ENCODE peak calls at places on chromosomes 7 and 10, in seven cellular contexts. One of them, this sample, is unnamed.

GRCh38 chr10:24811906-24812305 is 88.2 kb upstream of the ARHGAP21 start:
- DNase-seq in GM13976: no peak
- DNase-seq in iris pigment epithelial cell: no peak
- DNase-seq in brain microvascular endothelial cell: no peak
- DNase-seq in stomach: no peak
- DNase-seq in activated naive CD4-positive, alpha-beta T cell: no peak
- DNase-seq in SJSA1: peak; percentile 15
- DNase-seq in this sample: no peak

GRCh38 chr7:101546308-101546936 is 82.7 kb downstream of the MYL10 start:
- DNase-seq in GM13976: no peak
- DNase-seq in iris pigment epithelial cell: no peak
- DNase-seq in brain microvascular endothelial cell: no peak
- DNase-seq in stomach: no peak
- DNase-seq in activated naive CD4-positive, alpha-beta T cell: no peak
- DNase-seq in SJSA1: no peak
- DNase-seq in this sample: no peak

GRCh38 chr7:80722596-80723141 is 84.2 kb downstream of the CD36 start:
- DNase-seq in GM13976: no peak
- DNase-seq in iris pigment epithelial cell: peak; percentile 100
- DNase-seq in brain microvascular endothelial cell: peak; percentile 100
- DNase-seq in stomach: peak; percentile 32
- DNase-seq in activated naive CD4-positive, alpha-beta T cell: no peak
- DNase-seq in SJSA1: peak; percentile 93
- DNase-seq in this sample: peak; percentile 37

GRCh38 chr10:5147255-5147980 is 37.5 kb downstream of the AKR1C8 start:
- DNase-seq in GM13976: no peak
- DNase-seq in iris pigment epithelial cell: peak; percentile 2
- DNase-seq in brain microvascular endothelial cell: no peak
- DNase-seq in stomach: peak; percentile 65
- DNase-seq in activated naive CD4-positive, alpha-beta T cell: no peak
- DNase-seq in SJSA1: no peak
- DNase-seq in this sample: peak; percentile 48

GRCh38 chr7:31308642-31309041 is 31.9 kb downstream of the NEUROD6 start:
- DNase-seq in GM13976: no peak
- DNase-seq in iris pigment epithelial cell: no peak
- DNase-seq in brain microvascular endothelial cell: no peak
- DNase-seq in stomach: no peak
- DNase-seq in activated naive CD4-positive, alpha-beta T cell: no peak
- DNase-seq in SJSA1: no peak
- DNase-seq in this sample: no peak

GRCh38 chr10:11610855-11611247 is 599 bp downstream of the USP6NL start:
- DNase-seq in GM13976: peak; percentile 35
- DNase-seq in iris pigment epithelial cell: peak; percentile 59
- DNase-seq in brain microvascular endothelial cell: peak; percentile 23
- DNase-seq in stomach: no peak
- DNase-seq in activated naive CD4-positive, alpha-beta T cell: no peak
- DNase-seq in SJSA1: peak; percentile 33
- DNase-seq in this sample: peak; percentile 38

GRCh38 chr7:43756368-43757072 is 2.0 kb upstream of the BLVRA start:
- DNase-seq in GM13976: no peak
- DNase-seq in iris pigment epithelial cell: peak; percentile 77
- DNase-seq in brain microvascular endothelial cell: peak; percentile 60
- DNase-seq in stomach: no peak
- DNase-seq in activated naive CD4-positive, alpha-beta T cell: no peak
- DNase-seq in SJSA1: peak; percentile 46
- DNase-seq in this sample: no peak

GRCh38 chr10:126135939-126136595 is 239.7 kb downstream of the FANK1 start:
- DNase-seq in GM13976: no peak
- DNase-seq in iris pigment epithelial cell: no peak
- DNase-seq in brain microvascular endothelial cell: no peak
- DNase-seq in stomach: no peak
- DNase-seq in activated naive CD4-positive, alpha-beta T cell: no peak
- DNase-seq in SJSA1: no peak
- DNase-seq in this sample: no peak

GRCh38 chr7:1940863-1941262 is 270.8 kb downstream of the ELFN1 start:
- DNase-seq in GM13976: no peak
- DNase-seq in iris pigment epithelial cell: no peak
- DNase-seq in brain microvascular endothelial cell: no peak
- DNase-seq in stomach: no peak
- DNase-seq in activated naive CD4-positive, alpha-beta T cell: no peak
- DNase-seq in SJSA1: no peak
- DNase-seq in this sample: no peak

GRCh38 chr10:117424171-117424570 is 48.9 kb upstream of the PDZD8 start:
- DNase-seq in GM13976: no peak
- DNase-seq in iris pigment epithelial cell: no peak
- DNase-seq in brain microvascular endothelial cell: no peak
- DNase-seq in stomach: no peak
- DNase-seq in activated naive CD4-positive, alpha-beta T cell: no peak
- DNase-seq in SJSA1: no peak
- DNase-seq in this sample: no peak

GRCh38 chr10:97336942-97337719 is 2.6 kb upstream of the FRAT2 start:
- DNase-seq in GM13976: no peak
- DNase-seq in iris pigment epithelial cell: no peak
- DNase-seq in brain microvascular endothelial cell: no peak
- DNase-seq in stomach: peak; percentile 58
- DNase-seq in activated naive CD4-positive, alpha-beta T cell: no peak
- DNase-seq in SJSA1: no peak
- DNase-seq in this sample: peak; percentile 80

This sample was measured in transverse colon.